ENCODE peak calls at places on chromosomes 7 and 10, in seven cellular contexts. G, B, D, T, M, A and C are unnamed samples.

GRCh38 chr10:49738616-49739360 is 23.3 kb downstream of the OGDHL start:
- DNase-seq in G (no peak), B (peak), D (no peak), T (no peak), M (no peak), A (no peak), C (no peak)

GRCh38 chr7:28957822-28958234 is 302 bp downstream of the TRIL start:
- DNase-seq in G (no peak), B (no peak), D (peak), T (no peak), M (no peak), A (no peak), C (no peak)

GRCh38 chr10:43904301-43904700 is 255.6 kb upstream of the ZNF32 start:
- DNase-seq in G (no peak), B (no peak), D (peak), T (no peak), M (no peak), A (no peak), C (no peak)

GRCh38 chr10:6071181-6072175 is 9.3 kb upstream of the IL2RA start:
- DNase-seq in G (no peak), B (no peak), D (peak), T (peak), M (no peak), A (no peak), C (peak)

GRCh38 chr10:16381083-16381482 is 55.7 kb upstream of the PTER start:
- DNase-seq in G (no peak), B (no peak), D (no peak), T (no peak), M (no peak), A (no peak), C (no peak)

GRCh38 chr10:99766282-99766681 is 16.2 kb upstream of the ABCC2 start:
- DNase-seq in G (no peak), B (no peak), D (no peak), T (no peak), M (no peak), A (no peak), C (no peak)

GRCh38 chr10:8055420-8056349 is 1.2 kb downstream of the GATA3 start:
- DNase-seq in G (peak), B (peak), D (peak), T (no peak), M (no peak), A (no peak), C (no peak)

GRCh38 chr10:125160856-125161569 is 650 bp upstream of the CTBP2 start:
- DNase-seq in G (no peak), B (peak), D (peak), T (peak), M (no peak), A (peak), C (no peak)

GRCh38 chr10:118594392-118595063 is 920 bp downstream of the PRLHR start:
- DNase-seq in G (peak), B (peak), D (no peak), T (no peak), M (no peak), A (no peak), C (no peak)

GRCh38 chr10:126215767-126216166 is 172.5 kb downstream of the ADAM12 start:
- DNase-seq in G (no peak), B (no peak), D (no peak), T (no peak), M (no peak), A (no peak), C (no peak)

GRCh38 chr7:87875151-87876039 is 765 bp downstream of the SLC25A40 start:
- DNase-seq in G (no peak), B (no peak), D (peak), T (peak), M (no peak), A (no peak), C (peak)

GRCh38 chr7:43869898-43870240 is 552 bp upstream of the MRPS24 start:
- DNase-seq in G (no peak), B (no peak), D (peak), T (no peak), M (no peak), A (peak), C (no peak)

GRCh38 chr7:13414661-13415105 is 574.8 kb downstream of the ETV1 start:
- DNase-seq in G (no peak), B (no peak), D (no peak), T (peak), M (no peak), A (no peak), C (no peak)

GRCh38 chr10:2760736-2761135 is 306.6 kb upstream of the PFKP start:
- DNase-seq in G (no peak), B (no peak), D (no peak), T (peak), M (no peak), A (no peak), C (peak)

GRCh38 chr10:126336786-126337185 is 51.5 kb downstream of the ADAM12 start:
- DNase-seq in G (no peak), B (no peak), D (no peak), T (no peak), M (no peak), A (no peak), C (no peak)